ENCODE peak calls at places on chromosome 3, in eight cellular contexts. T is thyroid gland, Q is tibial artery, R is GM12864, P is PC-3, I is fibroblast of lung, E is tibial nerve, W is GM23338. V is an unnamed sample.

GRCh38 chr3:130508970-130509369 is 8.0 kb upstream of the COL6A6 start:
- DNase-seq in Q (no peak), R (no peak), E (no peak), T (no peak), I (peak; percentile 31), P (no peak), W (peak; percentile 20), V (peak; percentile 16)

GRCh38 chr3:177642482-177643163 is 445.3 kb upstream of the TBL1XR1 start:
- DNase-seq in T (peak; percentile 73), W (no peak), P (no peak), Q (no peak), I (no peak), E (no peak), R (no peak), V (no peak)

GRCh38 chr3:11532865-11533490 is 110.7 kb downstream of the VGLL4 start:
- DNase-seq in E (no peak), I (peak; percentile 87), T (peak; percentile 54), P (no peak), W (no peak), R (no peak), Q (no peak), V (no peak)

GRCh38 chr3:105708980-105709379 is 159.8 kb downstream of the CBLB start:
- DNase-seq in T (no peak), E (no peak), R (no peak), I (no peak), W (no peak), P (no peak), Q (no peak), V (no peak)

GRCh38 chr3:60877188-60877587 is 374.1 kb downstream of the FHIT start:
- DNase-seq in R (no peak), E (no peak), W (no peak), Q (no peak), T (no peak), P (no peak), I (no peak), V (no peak)

GRCh38 chr3:65425880-65426279 is 612.8 kb downstream of the MAGI1 start:
- DNase-seq in R (no peak), P (peak; percentile 4), I (peak; percentile 39), T (no peak), W (peak; percentile 35), Q (no peak), E (no peak), V (peak; percentile 19)

GRCh38 chr3:55474213-55474632 is 12.9 kb downstream of the WNT5A start:
- DNase-seq in R (no peak), W (peak; percentile 72), I (no peak), E (no peak), Q (no peak), T (no peak), P (no peak), V (no peak)

GRCh38 chr3:40229411-40229810 is 80.1 kb upstream of the EIF1B start:
- DNase-seq in Q (no peak), W (no peak), E (no peak), P (no peak), R (peak; percentile 24), T (no peak), I (no peak), V (no peak)

GRCh38 chr3:71784201-71784913 is 591 bp downstream of the PROK2 start:
- DNase-seq in T (no peak), W (peak; percentile 66), I (no peak), R (no peak), Q (no peak), P (no peak), E (no peak), V (no peak)

GRCh38 chr3:72281551-72281950 is 496.6 kb upstream of the PROK2 start:
- DNase-seq in T (no peak), I (no peak), R (no peak), P (no peak), E (no peak), W (no peak), Q (no peak), V (no peak)

GRCh38 chr3:164897335-164897734 is 181.0 kb downstream of the SI start:
- DNase-seq in P (no peak), T (no peak), R (no peak), E (no peak), W (no peak), Q (no peak), I (no peak), V (no peak)

GRCh38 chr3:197750863-197751737 is 1.4 kb downstream of the FYTTD1 start:
- DNase-seq in P (peak; percentile 29), E (peak; percentile 32), I (peak; percentile 53), R (no peak), W (no peak), Q (peak; percentile 86), T (peak; percentile 74), V (peak; percentile 68)

GRCh38 chr3:18070231-18070630 is 327.8 kb upstream of the TBC1D5 start:
- DNase-seq in W (no peak), Q (no peak), I (no peak), R (no peak), E (no peak), T (no peak), P (no peak), V (no peak)

GRCh38 chr3:110773413-110773954 is 298.1 kb upstream of the NECTIN3 start:
- DNase-seq in T (no peak), P (peak; percentile 86), E (no peak), W (no peak), R (no peak), I (peak; percentile 96), Q (no peak), V (peak; percentile 82)

GRCh38 chr3:52880474-52880873 is 16.9 kb downstream of the STIMATE start:
- DNase-seq in W (no peak), Q (no peak), T (no peak), I (no peak), P (no peak), E (no peak), R (no peak), V (no peak)

GRCh38 chr3:123818921-123819429 is 65.2 kb downstream of the MYLK start:
- DNase-seq in I (peak; percentile 51), R (no peak), Q (no peak), P (peak; percentile 87), W (no peak), T (no peak), E (no peak), V (peak; percentile 77)

GRCh38 chr3:175258763-175259162 is 399.6 kb downstream of the NAALADL2 start:
- DNase-seq in E (no peak), I (peak; percentile 50), W (no peak), R (no peak), T (no peak), Q (no peak), P (peak; percentile 59), V (no peak)

GRCh38 chr3:2137651-2138050 is 39.0 kb downstream of the CNTN4 start:
- DNase-seq in E (no peak), I (no peak), W (no peak), P (no peak), T (no peak), R (no peak), Q (no peak), V (no peak)

GRCh38 chr3:123642182-123642956 is 57.5 kb upstream of the HACD2 start:
- DNase-seq in T (peak; percentile 71), E (peak; percentile 42), I (peak; percentile 96), P (peak; percentile 92), W (peak; percentile 96), Q (peak; percentile 90), R (peak; percentile 53), V (peak; percentile 95)

GRCh38 chr3:184526158-184526483 is 35.5 kb upstream of the EPHB3 start:
- DNase-seq in I (no peak), R (no peak), Q (no peak), T (no peak), E (no peak), P (no peak), W (peak; percentile 83), V (no peak)

DNA sequence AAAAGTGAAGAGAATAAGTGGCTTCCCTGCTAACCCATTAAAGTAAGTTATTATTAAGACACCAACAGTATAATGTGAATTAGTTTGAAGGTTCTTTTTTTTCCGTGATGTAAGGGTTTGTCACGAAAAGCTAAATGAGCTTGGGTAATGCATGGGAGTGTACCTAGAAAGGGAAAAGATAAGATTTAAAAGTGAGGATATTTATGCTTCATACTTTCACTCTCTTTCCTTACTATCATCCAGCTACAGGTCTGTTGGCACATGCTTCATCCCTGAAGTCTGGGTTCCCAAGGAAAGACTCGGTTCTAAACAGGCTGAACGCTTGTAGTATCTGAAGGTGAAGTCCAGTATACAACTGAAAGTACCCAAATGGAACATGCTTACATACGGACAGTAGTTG is 26.9 kb upstream of the RIOX2 start:
- DNase-seq in R (no peak), E (no peak), I (no peak), W (no peak), T (no peak), P (no peak), Q (no peak), V (no peak)
- H3K4me3 ChIP-seq in R (no peak overlapping the region), E (no peak overlapping the region), I (no peak overlapping the region), W (no peak overlapping the region), T (no peak overlapping the region), P (no peak overlapping the region), Q (no peak overlapping the region), V (no peak overlapping the region)

GRCh38 chr3:117407317-117407716 is 697.7 kb downstream of the TUSC7 start:
- DNase-seq in R (no peak), W (peak; percentile 69), P (peak; percentile 32), E (no peak), I (peak; percentile 27), T (no peak), Q (no peak), V (no peak)
- TF ChIP-seq CTCF in R (peak; percentile 36), W (peak; percentile 54), P (peak; percentile 46), E (no peak), I (peak; percentile 49), T (no peak), Q (no peak), V (peak; percentile 23)

DNA sequence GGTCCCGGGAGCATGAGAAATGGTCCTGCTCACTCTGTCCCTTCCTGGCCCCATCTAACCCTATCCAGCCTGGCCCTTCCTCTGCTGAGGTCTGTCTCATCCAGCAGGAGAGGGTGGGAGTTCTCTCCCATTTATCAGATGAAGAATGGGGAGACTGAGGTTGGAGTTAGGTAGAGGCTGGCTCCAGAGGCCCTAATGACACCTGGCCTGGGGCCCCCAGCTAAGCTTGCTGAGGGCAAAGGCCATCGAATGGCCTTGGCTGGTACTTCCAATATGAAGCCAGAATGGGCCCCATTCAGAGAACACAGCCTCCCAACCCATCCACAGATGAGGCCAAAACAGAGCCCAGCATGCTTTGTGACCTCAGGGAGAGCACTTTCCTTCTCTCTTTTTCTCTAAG is 1.4 kb downstream of the CAMK1 start:
- DNase-seq in P (no peak), I (no peak), T (no peak), W (no peak), E (no peak), R (no peak), Q (no peak), V (no peak)
- H3K4me3 ChIP-seq in P (peak overlapping the region; percentile 80), I (peak overlapping the region; percentile 82), T (no peak overlapping the region), W (no peak overlapping the region), E (peak overlapping the region; percentile 93), R (no peak overlapping the region), Q (peak overlapping the region; percentile 76), V (no peak overlapping the region)

DNA sequence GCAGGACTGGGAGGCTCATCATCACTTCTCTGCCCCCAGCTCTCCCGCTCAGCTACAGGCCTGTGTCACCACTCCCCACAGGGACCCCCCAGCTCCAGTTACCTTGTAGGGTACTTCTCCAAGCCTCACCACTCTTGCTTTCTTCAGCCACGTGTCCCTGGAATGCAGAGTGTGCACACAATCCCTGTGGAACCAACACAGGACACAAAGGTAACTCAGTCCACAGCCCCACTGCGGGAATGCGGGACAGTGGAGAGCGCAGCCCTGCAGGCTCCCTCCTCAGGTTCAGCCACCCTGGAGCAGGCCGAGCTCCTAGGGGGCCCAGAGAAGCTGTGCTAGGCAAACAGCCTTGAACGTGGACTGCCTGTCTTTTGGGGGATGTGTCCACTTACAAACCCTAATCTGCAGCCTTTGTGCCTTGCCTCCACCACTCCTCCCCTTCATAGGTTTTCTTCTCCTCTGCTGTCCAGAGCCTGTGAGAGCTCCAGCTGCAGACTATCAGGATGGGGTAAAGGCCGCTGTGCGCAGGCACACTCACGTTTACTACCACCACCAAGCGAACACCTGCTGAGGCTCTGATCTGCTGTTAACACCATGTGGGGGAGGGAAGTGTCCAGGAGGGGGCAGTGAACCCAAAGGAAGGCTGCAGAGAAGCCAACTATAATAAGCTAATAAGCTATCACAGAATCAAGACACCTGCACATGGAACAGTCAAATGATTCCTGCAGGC is 26.0 kb downstream of the XPC start:
- DNase-seq in Q (no peak), T (no peak), I (no peak), P (peak; percentile 29), R (no peak), E (no peak), W (peak; percentile 44), V (no peak)
- TF ChIP-seq CTCF in Q (no peak), T (no peak), I (peak; percentile 27), P (peak; percentile 64), R (peak; percentile 33), E (no peak), W (peak; percentile 45), V (peak; percentile 33)

V was measured in fibroblast of villous mesenchyme.